ENCODE peak calls at places on chromosomes 5 and 9, in ten cellular contexts. B is heart right ventricle; X is neuronal stem cell; Q is CD4-positive, CD25-positive, alpha-beta regulatory T cell; P is cardiac muscle cell; D is Caco-2; A is sigmoid colon; V is fibroblast of lung; N is spleen; S is colonic mucosa. W is an unnamed sample. For H3K9me3, the result is how much of the 10 kb centered on the place peaks cover.

GRCh38 chr9:32430720-32431119 is 46.3 kb downstream of the ACO1 start:
- DNase-seq in B (no peak), X (no peak), Q (no peak), P (peak), D (no peak), A (no peak), V (peak), N (no peak), S (no peak), W (no peak)

GRCh38 chr5:33671700-33672291 is 220.0 kb downstream of the ADAMTS12 start:
- DNase-seq in B (no peak), X (no peak), Q (no peak), P (no peak), D (no peak), A (no peak), V (no peak), N (no peak), S (no peak), W (no peak)

GRCh38 chr9:33311953-33312352 is 21.6 kb downstream of the NFX1 start:
- DNase-seq in B (no peak), X (no peak), Q (no peak), P (no peak), D (no peak), A (no peak), V (no peak), N (no peak), S (no peak), W (no peak)

GRCh38 chr9:114034663-114035062 is 43.4 kb downstream of the AMBP start:
- DNase-seq in B (no peak), X (no peak), Q (no peak), P (no peak), D (no peak), A (peak), V (no peak), N (peak), S (peak), W (no peak)

GRCh38 chr9:21450733-21451394 is 10.6 kb downstream of the IFNA1 start:
- DNase-seq in B (no peak), X (no peak), Q (no peak), P (peak), D (no peak), A (no peak), V (peak), N (no peak), S (no peak), W (no peak)

GRCh38 chr9:105466898-105467455 is 19.1 kb downstream of the FSD1L start:
- DNase-seq in B (no peak), X (no peak), Q (no peak), P (no peak), D (no peak), A (no peak), V (peak), N (no peak), S (no peak), W (no peak)

GRCh38 chr5:179805529-179806249 is 977 bp downstream of the MGAT4B start:
- DNase-seq in B (no peak), X (no peak), Q (no peak), P (peak), D (no peak), A (peak), V (peak), N (peak), S (peak), W (no peak)

GRCh38 chr5:74412064-74412463 is 228.5 kb downstream of the ENC1 start:
- DNase-seq in B (no peak), X (peak), Q (no peak), P (no peak), D (peak), A (no peak), V (no peak), N (no peak), S (no peak), W (no peak)

GRCh38 chr9:68844623-68845612 is 139.9 kb downstream of the PIP5K1B start:
- DNase-seq in B (peak), X (no peak), Q (no peak), P (peak), D (peak), A (no peak), V (peak), N (no peak), S (peak), W (no peak)

GRCh38 chr5:113179156-113179555 is 202.6 kb downstream of the DCP2 start:
- DNase-seq in B (no peak), X (no peak), Q (no peak), P (no peak), D (no peak), A (no peak), V (no peak), N (no peak), S (no peak), W (no peak)

GRCh38 chr9:10045598-10045997 is 567.2 kb downstream of the PTPRD start:
- DNase-seq in B (no peak), X (peak), Q (no peak), P (peak), D (no peak), A (no peak), V (peak), N (no peak), S (no peak), W (no peak)

GRCh38 chr5:83512051-83512745 is 40.7 kb downstream of the VCAN start:
- DNase-seq in B (no peak), X (no peak), Q (no peak), P (peak), D (no peak), A (no peak), V (peak), N (no peak), S (no peak), W (no peak)

GRCh38 chr9:89274838-89275237 is 36.2 kb upstream of the CKS2 start:
- DNase-seq in B (no peak), X (no peak), Q (no peak), P (peak), D (no peak), A (no peak), V (peak), N (no peak), S (no peak), W (no peak)
- H3K9me3 ChIP-seq in B (under half), X (under half), Q (under half), P (under half), D (under half), A (under half), V (under half), N (under half), S (under half), W (under half)

DNA sequence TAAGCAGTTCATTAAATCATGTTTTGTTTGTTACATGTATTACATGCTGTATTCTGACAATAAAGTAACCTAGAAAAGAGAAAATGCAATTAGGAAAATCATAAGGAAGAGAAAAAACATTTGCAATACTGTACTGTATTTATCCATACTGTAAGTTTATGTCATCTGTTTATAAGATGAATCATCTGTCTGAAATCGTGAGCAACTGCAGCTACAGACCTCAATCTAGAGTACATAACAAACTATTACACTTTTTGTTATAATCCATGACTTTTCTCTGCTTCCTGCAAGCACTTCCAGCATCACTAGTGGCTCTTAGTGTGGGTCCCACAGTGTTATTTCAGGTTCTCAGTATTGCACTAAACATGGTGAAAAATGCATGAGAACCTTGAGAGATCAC is 144.4 kb upstream of the NR4A3 start:
- DNase-seq in B (no peak), X (no peak), Q (no peak), P (no peak), D (no peak), A (no peak), V (peak), N (no peak), S (no peak), W (no peak)
- H3K9me3 ChIP-seq in B (under half), X (under half), Q (under half), P (under half), D (under half), A (under half), V (under half), N (under half), S (under half), W (under half)

GRCh38 chr5:118557103-118557805 is 431.1 kb downstream of the DTWD2 start:
- DNase-seq in B (no peak), X (no peak), Q (no peak), P (peak), D (peak), A (no peak), V (peak), N (no peak), S (no peak), W (no peak)
- H3K9me3 ChIP-seq in B (under half), X (under half), Q (under half), P (under half), D (under half), A (under half), V (under half), N (under half), S (under half), W (under half)

DNA sequence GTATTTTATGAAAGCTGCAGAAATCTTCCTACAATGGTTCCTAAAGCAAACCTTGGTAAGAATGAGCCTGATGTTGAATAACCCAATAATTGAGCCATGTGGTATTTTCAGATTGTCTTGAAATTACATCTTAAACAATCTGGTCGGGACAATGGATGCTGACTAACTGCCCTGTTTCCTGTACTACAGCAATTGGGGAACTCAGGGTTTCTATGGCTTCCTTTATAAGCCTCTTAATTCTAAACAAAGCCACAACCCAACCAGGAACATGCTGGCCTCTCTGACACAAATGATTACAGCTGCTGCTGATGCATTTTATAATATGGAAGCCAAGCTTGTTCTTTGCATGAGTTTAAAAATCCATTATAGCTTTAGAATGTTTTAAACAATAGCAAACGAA is 30.2 kb downstream of the PTPN3 start:
- DNase-seq in B (no peak), X (no peak), Q (no peak), P (peak), D (no peak), A (no peak), V (no peak), N (no peak), S (no peak), W (no peak)
- H3K9me3 ChIP-seq in B (under half), X (under half), Q (under half), P (under half), D (under half), A (under half), V (under half), N (under half), S (under half), W (under half)

GRCh38 chr5:1264211-1264610 is 30.7 kb downstream of the TERT start:
- DNase-seq in B (no peak), X (no peak), Q (no peak), P (no peak), D (no peak), A (no peak), V (no peak), N (no peak), S (no peak), W (no peak)

GRCh38 chr5:1259806-1260480 is 34.8 kb downstream of the SLC6A18 start:
- DNase-seq in B (no peak), X (no peak), Q (no peak), P (no peak), D (no peak), A (no peak), V (no peak), N (no peak), S (no peak), W (no peak)

GRCh38 chr5:1262381-1262780 is 32.5 kb downstream of the TERT start:
- DNase-seq in B (no peak), X (peak), Q (no peak), P (peak), D (no peak), A (no peak), V (peak), N (no peak), S (no peak), W (no peak)

GRCh38 chr5:1265026-1265425 is 29.8 kb downstream of the TERT start:
- DNase-seq in B (no peak), X (no peak), Q (no peak), P (no peak), D (no peak), A (no peak), V (no peak), N (no peak), S (no peak), W (no peak)

DNA sequence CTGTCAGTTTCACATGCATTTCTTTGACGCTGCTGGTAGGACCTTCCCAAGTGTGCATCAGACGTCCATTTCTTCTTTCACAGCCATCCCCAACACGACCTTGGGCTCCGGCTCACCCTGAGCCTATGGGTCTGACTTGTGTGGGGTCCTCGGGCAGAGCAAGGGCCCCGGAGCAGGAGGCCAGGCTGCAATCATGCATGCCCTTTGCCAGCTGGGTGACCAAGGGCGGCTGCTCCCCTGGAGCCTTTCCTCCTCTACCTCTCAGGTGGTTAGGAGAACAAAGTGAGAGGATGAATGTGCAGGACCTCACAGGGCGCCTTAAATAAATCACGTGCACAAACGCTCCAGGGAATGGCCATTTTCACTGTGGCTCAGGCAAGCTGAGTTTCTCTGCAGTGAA is 33.2 kb downstream of the TERT start:
- DNase-seq in B (no peak), X (no peak), Q (no peak), P (no peak), D (no peak), A (no peak), V (no peak), N (no peak), S (no peak), W (no peak)
- H3K9me3 ChIP-seq in B (under half), X (under half), Q (under half), P (under half), D (under half), A (under half), V (under half), N (under half), S (under half), W (under half)

DNA sequence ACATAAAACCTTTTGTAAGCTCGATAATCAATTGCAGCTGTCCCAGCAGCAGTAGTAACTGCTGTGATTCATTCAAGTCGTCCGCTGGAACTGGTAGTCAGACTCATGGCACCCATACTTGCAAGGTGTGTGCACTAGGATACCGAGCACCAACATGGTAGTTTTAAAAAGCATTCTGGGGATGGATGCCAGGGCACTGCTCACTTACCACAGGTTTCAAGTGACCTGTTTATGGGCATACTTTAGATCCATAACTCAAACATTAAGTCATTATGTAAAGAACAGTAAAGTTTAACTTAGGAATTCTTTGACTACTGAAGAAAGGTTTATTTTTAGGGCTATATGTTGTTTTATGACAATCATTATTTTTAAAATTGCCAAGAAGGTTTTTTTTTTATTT is 2277.6 kb downstream of the MAT2B start:
- DNase-seq in B (no peak), X (no peak), Q (no peak), P (no peak), D (no peak), A (no peak), V (no peak), N (no peak), S (no peak), W (no peak)
- H3K9me3 ChIP-seq in B (under half), X (under half), Q (under half), P (under half), D (under half), A (under half), V (under half), N (under half), S (under half), W (under half)

GRCh38 chr5:140753561-140753960 is 32.4 kb upstream of the PCDHA1 start:
- DNase-seq in B (no peak), X (no peak), Q (no peak), P (no peak), D (no peak), A (no peak), V (no peak), N (no peak), S (no peak), W (no peak)
- H3K9me3 ChIP-seq in B (under half), X (under half), Q (under half), P (under half), D (under half), A (under half), V (under half), N (half or more), S (under half), W (under half)

DNA sequence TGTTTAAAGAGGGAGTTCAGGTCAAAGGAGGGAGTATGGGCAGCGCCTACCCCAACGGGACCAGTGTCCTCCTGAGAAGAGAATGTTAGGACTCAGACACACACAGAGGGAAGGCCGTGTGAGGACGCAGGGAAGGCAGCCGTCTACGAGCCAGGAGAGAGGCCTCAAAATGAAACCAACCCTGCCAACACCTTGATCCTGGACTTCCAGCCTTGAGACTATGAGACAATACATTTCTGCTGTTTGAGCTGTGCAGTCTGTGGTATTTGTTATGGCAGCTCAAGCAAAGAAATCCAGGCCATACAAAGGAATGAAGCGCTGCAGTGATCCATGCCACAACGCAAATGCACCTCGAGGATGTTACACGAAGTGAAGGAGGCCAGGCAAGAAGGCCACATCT is 97.9 kb downstream of the COL23A1 start:
- DNase-seq in B (no peak), X (no peak), Q (no peak), P (no peak), D (no peak), A (no peak), V (no peak), N (no peak), S (no peak), W (no peak)
- H3K9me3 ChIP-seq in B (under half), X (under half), Q (under half), P (under half), D (under half), A (under half), V (under half), N (under half), S (under half), W (under half)